ENCODE peak calls at places on chromosomes 12 and 14, in eight cellular contexts. K, A, L, M, B, T, P and G are unnamed samples. For H3K9me3, the result is how much of the 10 kb centered on the place peaks cover.

GRCh38 chr14:36057452-36058142 is 118.9 kb downstream of the PTCSC3 start:
- DNase-seq in K (no peak), A (no peak), L (peak), M (no peak), B (no peak), T (no peak), P (no peak), G (peak)

GRCh38 chr14:102580552-102581110 is 11.8 kb upstream of the RCOR1 start:
- DNase-seq in K (no peak), A (no peak), L (no peak), M (no peak), B (no peak), T (no peak), P (no peak), G (no peak)

GRCh38 chr12:102918840-102919239 is 1.8 kb upstream of the PAH start:
- DNase-seq in K (no peak), A (no peak), L (no peak), M (no peak), B (no peak), T (no peak), P (no peak), G (no peak)

GRCh38 chr12:95411466-95411865 is 62.5 kb upstream of the METAP2 start:
- DNase-seq in K (no peak), A (no peak), L (no peak), M (peak), B (no peak), T (no peak), P (no peak), G (no peak)

GRCh38 chr12:54383041-54383609 is 1.4 kb downstream of the ZNF385A start:
- DNase-seq in K (peak), A (peak), L (no peak), M (no peak), B (no peak), T (no peak), P (no peak), G (peak)

GRCh38 chr14:85688024-85688423 is 158.1 kb downstream of the FLRT2 start:
- DNase-seq in K (no peak), A (no peak), L (no peak), M (no peak), B (no peak), T (no peak), P (no peak), G (no peak)

GRCh38 chr14:55077155-55077554 is 25.7 kb downstream of the MAPK1IP1L start:
- DNase-seq in K (peak), A (no peak), L (peak), M (peak), B (no peak), T (no peak), P (no peak), G (no peak)

GRCh38 chr14:65486856-65487255 is 74.3 kb downstream of the FUT8 start:
- DNase-seq in K (no peak), A (no peak), L (no peak), M (no peak), B (no peak), T (no peak), P (no peak), G (no peak)

GRCh38 chr14:76955575-76956252 is 72.8 kb downstream of the IRF2BPL start:
- DNase-seq in K (peak), A (peak), L (no peak), M (peak), B (no peak), T (peak), P (no peak), G (no peak)

GRCh38 chr14:51071851-51072250 is 23.1 kb downstream of the TRIM9 start:
- DNase-seq in K (no peak), A (no peak), L (no peak), M (no peak), B (no peak), T (no peak), P (no peak), G (no peak)

GRCh38 chr12:95473440-95473946 is 459 bp upstream of the METAP2 start:
- DNase-seq in K (peak), A (peak), L (peak), M (peak), B (no peak), T (peak), P (peak), G (peak)

GRCh38 chr12:119328111-119328510 is 6.4 kb upstream of the CCDC60 start:
- DNase-seq in K (peak), A (peak), L (peak), M (peak), B (no peak), T (no peak), P (peak), G (no peak)

GRCh38 chr14:64763801-64764511 is 59.7 kb downstream of the PLEKHG3 start:
- DNase-seq in K (peak), A (no peak), L (no peak), M (no peak), B (no peak), T (no peak), P (peak), G (peak)

GRCh38 chr12:1908758-1909157 is 9.7 kb downstream of the CACNA2D4 start:
- DNase-seq in K (no peak), A (no peak), L (no peak), M (no peak), B (no peak), T (no peak), P (no peak), G (no peak)

GRCh38 chr12:1910468-1910867 is 8.0 kb downstream of the CACNA2D4 start:
- DNase-seq in K (no peak), A (no peak), L (no peak), M (no peak), B (no peak), T (no peak), P (no peak), G (no peak)

GRCh38 chr12:1907652-1908611 is 10.5 kb downstream of the CACNA2D4 start:
- DNase-seq in K (peak), A (no peak), L (no peak), M (no peak), B (no peak), T (no peak), P (no peak), G (peak)

GRCh38 chr12:1904875-1905274 is 13.6 kb downstream of the CACNA2D4 start:
- DNase-seq in K (no peak), A (no peak), L (no peak), M (no peak), B (no peak), T (no peak), P (no peak), G (no peak)

GRCh38 chr12:1906579-1906978 is 11.9 kb downstream of the CACNA2D4 start:
- DNase-seq in K (no peak), A (no peak), L (no peak), M (no peak), B (no peak), T (no peak), P (no peak), G (no peak)
- H3K4me2 ChIP-seq in K (no peak), A (no peak), L (no peak), M (no peak), B (no peak), T (no peak), P (no peak), G (no peak)

GRCh38 chr12:108665608-108666202 is 32.0 kb upstream of the SELPLG start:
- DNase-seq in K (no peak), A (no peak), L (no peak), M (peak), B (no peak), T (no peak), P (no peak), G (no peak)
- H3K9me3 ChIP-seq in K (under half), A (under half), L (under half), M (under half), B (under half), T (under half), P (under half), G (under half)

DNA sequence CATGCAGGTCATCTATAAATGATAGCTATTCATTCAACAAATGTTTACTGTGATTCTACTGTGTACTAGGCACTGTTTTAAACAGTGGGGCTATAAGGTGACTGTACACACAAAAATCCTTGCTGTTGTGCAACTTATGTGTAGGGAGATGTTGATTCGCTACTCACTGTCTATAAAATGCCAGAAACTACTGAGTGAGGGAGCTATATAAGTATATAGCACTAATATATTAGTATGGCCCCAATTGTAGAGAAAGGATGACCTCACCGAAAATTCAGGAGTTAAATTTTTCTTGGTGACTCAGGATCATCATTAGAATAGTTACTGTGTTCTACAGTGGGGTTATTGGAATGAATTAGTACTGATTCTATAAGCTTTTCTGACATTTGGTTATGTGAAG is 117.4 kb downstream of the TGFB3 start:
- DNase-seq in K (no peak), A (no peak), L (no peak), M (no peak), B (no peak), T (no peak), P (no peak), G (no peak)
- TF ChIP-seq MAX in K (no peak), A (no peak), L (no peak), M (no peak), B (no peak), T (no peak), P (no peak), G (no peak)

DNA sequence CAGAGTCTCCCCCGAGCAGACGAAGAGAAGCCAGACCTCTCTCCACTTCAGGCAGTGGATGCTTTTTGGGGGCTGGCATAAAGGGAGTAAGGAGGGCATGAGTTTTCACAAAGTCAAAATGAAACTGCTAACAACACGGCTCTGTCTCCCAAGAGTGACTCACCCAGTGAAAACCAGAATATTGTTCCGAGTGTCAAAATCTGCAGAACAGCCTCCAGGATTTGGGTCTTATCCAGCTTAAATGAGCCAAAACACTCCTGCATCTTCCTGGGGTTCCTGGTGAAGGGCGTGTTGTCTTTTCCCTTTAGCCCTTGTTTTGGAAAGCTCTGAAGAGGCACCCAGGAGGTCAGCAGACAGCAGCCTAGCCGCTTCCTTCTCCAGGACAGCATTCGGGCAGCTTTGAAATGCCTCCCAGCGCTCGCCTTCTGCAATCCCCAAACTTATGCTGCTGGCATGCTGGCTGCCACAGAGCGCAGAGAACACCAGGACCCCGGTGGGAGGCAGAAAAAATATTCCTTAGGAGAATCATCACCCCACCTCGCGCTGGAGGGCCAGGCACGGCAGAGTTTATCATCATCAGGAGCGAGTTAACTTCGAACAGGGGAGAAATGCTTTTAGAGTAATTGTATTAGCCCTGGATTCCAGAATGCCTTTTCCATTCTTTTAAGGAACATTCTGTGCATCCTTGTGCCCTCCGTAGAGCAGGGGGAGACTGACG is 117.7 kb upstream of the NCOR2 start:
- DNase-seq in K (no peak), A (no peak), L (no peak), M (no peak), B (no peak), T (no peak), P (no peak), G (no peak)
- H3K4me2 ChIP-seq in K (peak), A (peak), L (peak), M (peak), B (no peak), T (peak), P (peak), G (peak)

GRCh38 chr14:86954623-86955022 is 1038.4 kb downstream of the GALC start:
- DNase-seq in K (no peak), A (no peak), L (no peak), M (no peak), B (no peak), T (no peak), P (no peak), G (no peak)
- H3K9me3 ChIP-seq in K (under half), A (under half), L (under half), M (under half), B (under half), T (under half), P (under half), G (under half)

GRCh38 chr12:9947674-9948073 is 15.5 kb upstream of the CLEC2A start:
- DNase-seq in K (no peak), A (no peak), L (no peak), M (no peak), B (no peak), T (no peak), P (no peak), G (no peak)

GRCh38 chr12:9948606-9949286 is 16.6 kb upstream of the CLEC2A start:
- DNase-seq in K (no peak), A (no peak), L (no peak), M (no peak), B (no peak), T (peak), P (no peak), G (no peak)

DNA sequence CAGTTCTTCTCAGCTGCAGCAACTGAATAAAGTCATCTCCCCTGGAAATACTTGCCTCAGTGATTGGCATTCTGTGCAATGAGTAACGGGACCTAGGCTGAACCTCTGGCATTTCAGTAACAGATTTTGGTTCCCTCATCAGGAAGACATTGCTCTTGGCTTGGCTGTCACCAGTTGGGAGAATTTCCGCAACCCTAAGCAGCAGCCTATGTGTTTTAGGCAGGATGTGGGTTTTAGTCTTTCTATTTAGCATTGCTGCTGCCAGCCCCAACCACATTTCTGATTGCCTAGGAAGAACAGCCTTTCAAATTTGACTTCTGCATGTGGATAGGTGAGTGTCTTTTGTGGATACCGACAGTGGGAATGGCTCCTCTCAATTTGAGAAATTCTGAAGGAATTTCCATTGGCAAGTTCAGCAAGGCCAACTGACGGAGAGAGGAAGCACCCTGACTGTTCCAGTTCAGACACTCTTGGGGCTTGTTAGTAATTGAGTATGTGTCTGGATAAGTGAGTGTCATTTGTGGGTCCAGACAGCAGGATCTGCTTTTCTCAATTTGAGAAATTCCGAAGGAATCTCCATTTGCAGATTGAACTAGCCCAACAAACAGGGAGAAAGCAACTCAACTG is 19.0 kb upstream of the CLEC2A start:
- DNase-seq in K (no peak), A (no peak), L (no peak), M (no peak), B (no peak), T (peak), P (no peak), G (no peak)
- TF ChIP-seq MAX in K (no peak), A (no peak), L (no peak), M (no peak), B (no peak), T (no peak), P (no peak), G (no peak)

GRCh38 chr12:105485321-105485910 is 154.9 kb downstream of the C12orf75 start:
- DNase-seq in K (peak), A (no peak), L (no peak), M (no peak), B (no peak), T (no peak), P (no peak), G (peak)
- H3K4me2 ChIP-seq in K (no peak), A (no peak), L (no peak), M (no peak), B (no peak), T (no peak), P (no peak), G (peak)